ENCODE peak calls at places on chromosomes 1 and 21, in five cellular contexts. One of them, this sample, is unnamed.
A peak's percentile ranks its signal among the peaks of the same experiment; 100 is the strongest.

GRCh38 chr1:156813298-156813697 is 3.4 kb downstream of the SH2D2A start:
- DNase-seq in stimulated activated CD8-positive, alpha-beta memory T cell treated with anti-CD3 and anti-CD28 coated beads, Interleukin-2, amount 100 ng/mL, for 1 hour: no peak
- DNase-seq in amniotic epithelial cell: no peak
- DNase-seq in non-pigmented ciliary epithelial cell: no peak
- DNase-seq in cardiac muscle cell: no peak
- DNase-seq in this sample: no peak

GRCh38 chr1:91569411-91570104 is 68.9 kb downstream of the CDC7 start:
- DNase-seq in amniotic epithelial cell: peak; percentile 81
- DNase-seq in non-pigmented ciliary epithelial cell: peak; percentile 55
- DNase-seq in cardiac muscle cell: peak; percentile 56
- DNase-seq in stimulated activated CD8-positive, alpha-beta memory T cell treated with anti-CD3 and anti-CD28 coated beads, Interleukin-2, amount 100 ng/mL, for 1 hour: no peak
- DNase-seq in this sample: no peak

GRCh38 chr1:76230894-76231293 is 156.3 kb downstream of the ST6GALNAC3 start:
- DNase-seq in stimulated activated CD8-positive, alpha-beta memory T cell treated with anti-CD3 and anti-CD28 coated beads, Interleukin-2, amount 100 ng/mL, for 1 hour: no peak
- DNase-seq in amniotic epithelial cell: no peak
- DNase-seq in non-pigmented ciliary epithelial cell: no peak
- DNase-seq in cardiac muscle cell: no peak
- DNase-seq in this sample: peak; percentile 63

GRCh38 chr1:191065771-191066170 is 588.1 kb upstream of the BRINP3 start:
- DNase-seq in stimulated activated CD8-positive, alpha-beta memory T cell treated with anti-CD3 and anti-CD28 coated beads, Interleukin-2, amount 100 ng/mL, for 1 hour: no peak
- DNase-seq in amniotic epithelial cell: no peak
- DNase-seq in non-pigmented ciliary epithelial cell: no peak
- DNase-seq in cardiac muscle cell: no peak
- DNase-seq in this sample: no peak

GRCh38 chr21:37669249-37669648 is 247.0 kb downstream of the KCNJ6 start:
- DNase-seq in amniotic epithelial cell: no peak
- DNase-seq in non-pigmented ciliary epithelial cell: no peak
- DNase-seq in cardiac muscle cell: no peak
- DNase-seq in stimulated activated CD8-positive, alpha-beta memory T cell treated with anti-CD3 and anti-CD28 coated beads, Interleukin-2, amount 100 ng/mL, for 1 hour: no peak
- DNase-seq in this sample: no peak

GRCh38 chr1:245168090-245168489 is 13.3 kb downstream of the KIF26B start:
- DNase-seq in stimulated activated CD8-positive, alpha-beta memory T cell treated with anti-CD3 and anti-CD28 coated beads, Interleukin-2, amount 100 ng/mL, for 1 hour: no peak
- DNase-seq in cardiac muscle cell: no peak
- DNase-seq in non-pigmented ciliary epithelial cell: no peak
- DNase-seq in amniotic epithelial cell: no peak
- DNase-seq in this sample: no peak

GRCh38 chr1:36096500-36097412 is 8.1 kb downstream of the ADPRS start:
- DNase-seq in amniotic epithelial cell: no peak
- DNase-seq in cardiac muscle cell: peak; percentile 27
- DNase-seq in stimulated activated CD8-positive, alpha-beta memory T cell treated with anti-CD3 and anti-CD28 coated beads, Interleukin-2, amount 100 ng/mL, for 1 hour: no peak
- DNase-seq in non-pigmented ciliary epithelial cell: no peak
- DNase-seq in this sample: no peak

GRCh38 chr1:163562355-163562754 is 240.6 kb downstream of the NUF2 start:
- DNase-seq in non-pigmented ciliary epithelial cell: no peak
- DNase-seq in cardiac muscle cell: no peak
- DNase-seq in amniotic epithelial cell: no peak
- DNase-seq in stimulated activated CD8-positive, alpha-beta memory T cell treated with anti-CD3 and anti-CD28 coated beads, Interleukin-2, amount 100 ng/mL, for 1 hour: no peak
- DNase-seq in this sample: no peak

GRCh38 chr1:235317179-235317578 is 10.8 kb downstream of the ARID4B start:
- DNase-seq in cardiac muscle cell: no peak
- DNase-seq in stimulated activated CD8-positive, alpha-beta memory T cell treated with anti-CD3 and anti-CD28 coated beads, Interleukin-2, amount 100 ng/mL, for 1 hour: no peak
- DNase-seq in amniotic epithelial cell: peak; percentile 37
- DNase-seq in non-pigmented ciliary epithelial cell: no peak
- DNase-seq in this sample: no peak

GRCh38 chr1:183954496-183954895 is 83.0 kb downstream of the COLGALT2 start:
- DNase-seq in stimulated activated CD8-positive, alpha-beta memory T cell treated with anti-CD3 and anti-CD28 coated beads, Interleukin-2, amount 100 ng/mL, for 1 hour: no peak
- DNase-seq in amniotic epithelial cell: no peak
- DNase-seq in non-pigmented ciliary epithelial cell: no peak
- DNase-seq in cardiac muscle cell: no peak
- DNase-seq in this sample: no peak

GRCh38 chr21:28779914-28780313 is 212.8 kb downstream of the LTN1 start:
- DNase-seq in stimulated activated CD8-positive, alpha-beta memory T cell treated with anti-CD3 and anti-CD28 coated beads, Interleukin-2, amount 100 ng/mL, for 1 hour: no peak
- DNase-seq in non-pigmented ciliary epithelial cell: no peak
- DNase-seq in cardiac muscle cell: no peak
- DNase-seq in amniotic epithelial cell: no peak
- DNase-seq in this sample: no peak

GRCh38 chr1:161486806-161487482 is 18.3 kb upstream of the FCGR2A start:
- DNase-seq in stimulated activated CD8-positive, alpha-beta memory T cell treated with anti-CD3 and anti-CD28 coated beads, Interleukin-2, amount 100 ng/mL, for 1 hour: peak; percentile 7
- DNase-seq in cardiac muscle cell: peak; percentile 80
- DNase-seq in non-pigmented ciliary epithelial cell: peak; percentile 30
- DNase-seq in amniotic epithelial cell: peak; percentile 64
- DNase-seq in this sample: peak; percentile 45

GRCh38 chr1:55215194-55216021 is at the start of gene USP24:
- DNase-seq in amniotic epithelial cell: peak; percentile 71
- DNase-seq in non-pigmented ciliary epithelial cell: no peak
- DNase-seq in stimulated activated CD8-positive, alpha-beta memory T cell treated with anti-CD3 and anti-CD28 coated beads, Interleukin-2, amount 100 ng/mL, for 1 hour: peak; percentile 59
- DNase-seq in cardiac muscle cell: peak; percentile 87
- DNase-seq in this sample: no peak

GRCh38 chr21:17818158-17819113 is 720 bp downstream of the C21orf91 start:
- DNase-seq in amniotic epithelial cell: peak; percentile 52
- DNase-seq in cardiac muscle cell: peak; percentile 59
- DNase-seq in stimulated activated CD8-positive, alpha-beta memory T cell treated with anti-CD3 and anti-CD28 coated beads, Interleukin-2, amount 100 ng/mL, for 1 hour: peak; percentile 6
- DNase-seq in non-pigmented ciliary epithelial cell: no peak
- DNase-seq in this sample: no peak

GRCh38 chr1:25733271-25733670 is 66.7 kb upstream of the SELENON start:
- DNase-seq in stimulated activated CD8-positive, alpha-beta memory T cell treated with anti-CD3 and anti-CD28 coated beads, Interleukin-2, amount 100 ng/mL, for 1 hour: no peak
- DNase-seq in cardiac muscle cell: no peak
- DNase-seq in non-pigmented ciliary epithelial cell: no peak
- DNase-seq in amniotic epithelial cell: no peak
- DNase-seq in this sample: no peak

GRCh38 chr1:26353976-26354820 is at the start of gene CRYBG2:
- DNase-seq in cardiac muscle cell: no peak
- DNase-seq in amniotic epithelial cell: no peak
- DNase-seq in stimulated activated CD8-positive, alpha-beta memory T cell treated with anti-CD3 and anti-CD28 coated beads, Interleukin-2, amount 100 ng/mL, for 1 hour: no peak
- DNase-seq in non-pigmented ciliary epithelial cell: no peak
- DNase-seq in this sample: no peak

GRCh38 chr1:92291372-92291999 is 7.3 kb downstream of the GLMN start:
- DNase-seq in amniotic epithelial cell: peak; percentile 70
- DNase-seq in cardiac muscle cell: peak; percentile 34
- DNase-seq in stimulated activated CD8-positive, alpha-beta memory T cell treated with anti-CD3 and anti-CD28 coated beads, Interleukin-2, amount 100 ng/mL, for 1 hour: no peak
- DNase-seq in non-pigmented ciliary epithelial cell: peak; percentile 15
- DNase-seq in this sample: peak; percentile 1

GRCh38 chr1:162823771-162824525 is 33.4 kb downstream of the HSD17B7 start:
- DNase-seq in amniotic epithelial cell: no peak
- DNase-seq in cardiac muscle cell: no peak
- DNase-seq in non-pigmented ciliary epithelial cell: no peak
- DNase-seq in stimulated activated CD8-positive, alpha-beta memory T cell treated with anti-CD3 and anti-CD28 coated beads, Interleukin-2, amount 100 ng/mL, for 1 hour: no peak
- DNase-seq in this sample: no peak

GRCh38 chr1:207654320-207654719 is 9.4 kb downstream of the CR1L start:
- DNase-seq in non-pigmented ciliary epithelial cell: no peak
- DNase-seq in cardiac muscle cell: no peak
- DNase-seq in stimulated activated CD8-positive, alpha-beta memory T cell treated with anti-CD3 and anti-CD28 coated beads, Interleukin-2, amount 100 ng/mL, for 1 hour: no peak
- DNase-seq in amniotic epithelial cell: no peak
- DNase-seq in this sample: no peak

GRCh38 chr21:17451364-17451869 is 61.4 kb upstream of the CXADR start:
- DNase-seq in stimulated activated CD8-positive, alpha-beta memory T cell treated with anti-CD3 and anti-CD28 coated beads, Interleukin-2, amount 100 ng/mL, for 1 hour: no peak
- DNase-seq in cardiac muscle cell: no peak
- DNase-seq in non-pigmented ciliary epithelial cell: peak; percentile 64
- DNase-seq in amniotic epithelial cell: peak; percentile 82
- DNase-seq in this sample: no peak

GRCh38 chr1:212601524-212601923 is 7.0 kb upstream of the ATF3 start:
- DNase-seq in stimulated activated CD8-positive, alpha-beta memory T cell treated with anti-CD3 and anti-CD28 coated beads, Interleukin-2, amount 100 ng/mL, for 1 hour: no peak
- DNase-seq in amniotic epithelial cell: no peak
- DNase-seq in cardiac muscle cell: no peak
- DNase-seq in non-pigmented ciliary epithelial cell: no peak
- DNase-seq in this sample: no peak

This sample was measured in iPS DF 6.9.